ENCODE peak calls at places on chromosomes 12 and 14, in ten cellular contexts. One of them, this sample, is unnamed.

GRCh38 chr12:62519043-62519442 is 52.4 kb downstream of the MON2 start:
- DNase-seq in Peyer's patch: no peak
- DNase-seq in IMR-90: no peak
- DNase-seq in ovary: no peak
- DNase-seq in tibial artery: peak; percentile 71
- DNase-seq in H1: no peak
- DNase-seq in hepatocyte: no peak
- DNase-seq in upper lobe of right lung: no peak
- DNase-seq in PC-3: no peak
- DNase-seq in body of pancreas: no peak
- DNase-seq in this sample: peak; percentile 54

GRCh38 chr12:70756118-70756517 is 118.9 kb upstream of the PTPRB start:
- DNase-seq in Peyer's patch: no peak
- DNase-seq in IMR-90: peak; percentile 20
- DNase-seq in ovary: no peak
- DNase-seq in tibial artery: no peak
- DNase-seq in H1: no peak
- DNase-seq in hepatocyte: peak; percentile 70
- DNase-seq in upper lobe of right lung: no peak
- DNase-seq in PC-3: peak; percentile 92
- DNase-seq in body of pancreas: no peak
- DNase-seq in this sample: no peak

GRCh38 chr14:100781952-100782351 is 44.0 kb upstream of the MEG3 start:
- DNase-seq in Peyer's patch: no peak
- DNase-seq in IMR-90: no peak
- DNase-seq in ovary: no peak
- DNase-seq in tibial artery: peak; percentile 44
- DNase-seq in H1: no peak
- DNase-seq in hepatocyte: no peak
- DNase-seq in upper lobe of right lung: no peak
- DNase-seq in PC-3: no peak
- DNase-seq in body of pancreas: no peak
- DNase-seq in this sample: no peak

GRCh38 chr12:50677858-50678257 is 86.0 kb upstream of the ATF1 start:
- DNase-seq in Peyer's patch: no peak
- DNase-seq in IMR-90: peak; percentile 57
- DNase-seq in ovary: no peak
- DNase-seq in tibial artery: no peak
- DNase-seq in H1: no peak
- DNase-seq in hepatocyte: no peak
- DNase-seq in upper lobe of right lung: no peak
- DNase-seq in PC-3: peak; percentile 93
- DNase-seq in body of pancreas: peak; percentile 4
- DNase-seq in this sample: no peak

GRCh38 chr12:116370004-116370404 is 92.5 kb upstream of the MED13L start:
- DNase-seq in Peyer's patch: no peak
- DNase-seq in IMR-90: peak; percentile 83
- DNase-seq in ovary: no peak
- DNase-seq in tibial artery: no peak
- DNase-seq in H1: no peak
- DNase-seq in hepatocyte: no peak
- DNase-seq in upper lobe of right lung: no peak
- DNase-seq in PC-3: no peak
- DNase-seq in body of pancreas: peak; percentile 20
- DNase-seq in this sample: no peak

GRCh38 chr12:117966511-117966910 is 2.3 kb downstream of the KSR2 start:
- DNase-seq in Peyer's patch: no peak
- DNase-seq in IMR-90: no peak
- DNase-seq in ovary: no peak
- DNase-seq in tibial artery: no peak
- DNase-seq in H1: no peak
- DNase-seq in hepatocyte: no peak
- DNase-seq in upper lobe of right lung: no peak
- DNase-seq in PC-3: no peak
- DNase-seq in body of pancreas: no peak
- DNase-seq in this sample: no peak

GRCh38 chr12:11827096-11827841 is 177.8 kb downstream of the ETV6 start:
- DNase-seq in Peyer's patch: no peak
- DNase-seq in IMR-90: no peak
- DNase-seq in ovary: no peak
- DNase-seq in tibial artery: no peak
- DNase-seq in H1: no peak
- DNase-seq in hepatocyte: peak; percentile 46
- DNase-seq in upper lobe of right lung: no peak
- DNase-seq in PC-3: no peak
- DNase-seq in body of pancreas: peak; percentile 61
- DNase-seq in this sample: no peak

GRCh38 chr12:1351926-1352325 is 242.5 kb downstream of the FBXL14 start:
- DNase-seq in Peyer's patch: no peak
- DNase-seq in IMR-90: peak; percentile 48
- DNase-seq in ovary: no peak
- DNase-seq in tibial artery: no peak
- DNase-seq in H1: no peak
- DNase-seq in hepatocyte: no peak
- DNase-seq in upper lobe of right lung: no peak
- DNase-seq in PC-3: no peak
- DNase-seq in body of pancreas: no peak
- DNase-seq in this sample: no peak

GRCh38 chr12:107642240-107642639 is 43.4 kb upstream of the PWP1 start:
- DNase-seq in Peyer's patch: no peak
- DNase-seq in IMR-90: no peak
- DNase-seq in ovary: no peak
- DNase-seq in tibial artery: peak; percentile 15
- DNase-seq in H1: no peak
- DNase-seq in hepatocyte: no peak
- DNase-seq in upper lobe of right lung: no peak
- DNase-seq in PC-3: no peak
- DNase-seq in body of pancreas: no peak
- DNase-seq in this sample: no peak

GRCh38 chr14:75941030-75941429 is 40.8 kb downstream of the TGFB3 start:
- DNase-seq in Peyer's patch: no peak
- DNase-seq in IMR-90: peak; percentile 17
- DNase-seq in ovary: no peak
- DNase-seq in tibial artery: no peak
- DNase-seq in H1: no peak
- DNase-seq in hepatocyte: no peak
- DNase-seq in upper lobe of right lung: no peak
- DNase-seq in PC-3: no peak
- DNase-seq in body of pancreas: peak; percentile 15
- DNase-seq in this sample: no peak

GRCh38 chr12:2411586-2412304 is 359.0 kb downstream of the CACNA1C start:
- DNase-seq in Peyer's patch: no peak
- DNase-seq in IMR-90: no peak
- DNase-seq in ovary: no peak
- DNase-seq in tibial artery: peak; percentile 39
- DNase-seq in H1: no peak
- DNase-seq in hepatocyte: no peak
- DNase-seq in upper lobe of right lung: peak; percentile 45
- DNase-seq in PC-3: no peak
- DNase-seq in body of pancreas: no peak
- DNase-seq in this sample: no peak

GRCh38 chr12:104207416-104207941 is 8.1 kb upstream of the TXNRD1 start:
- DNase-seq in Peyer's patch: no peak
- DNase-seq in IMR-90: peak; percentile 27
- DNase-seq in ovary: no peak
- DNase-seq in tibial artery: no peak
- DNase-seq in H1: no peak
- DNase-seq in hepatocyte: no peak
- DNase-seq in upper lobe of right lung: no peak
- DNase-seq in PC-3: no peak
- DNase-seq in body of pancreas: no peak
- DNase-seq in this sample: no peak

GRCh38 chr12:95796225-95796981 is 5.8 kb upstream of the NTN4 start:
- DNase-seq in Peyer's patch: no peak
- DNase-seq in IMR-90: no peak
- DNase-seq in ovary: no peak
- DNase-seq in tibial artery: no peak
- DNase-seq in H1: no peak
- DNase-seq in hepatocyte: no peak
- DNase-seq in upper lobe of right lung: no peak
- DNase-seq in PC-3: peak; percentile 75
- DNase-seq in body of pancreas: no peak
- DNase-seq in this sample: no peak

GRCh38 chr12:2358986-2359658 is 306.3 kb downstream of the CACNA1C start:
- DNase-seq in Peyer's patch: no peak
- DNase-seq in IMR-90: no peak
- DNase-seq in ovary: no peak
- DNase-seq in tibial artery: no peak
- DNase-seq in H1: no peak
- DNase-seq in hepatocyte: no peak
- DNase-seq in upper lobe of right lung: no peak
- DNase-seq in PC-3: no peak
- DNase-seq in body of pancreas: no peak
- DNase-seq in this sample: no peak

GRCh38 chr12:121812320-121812871 is 8.6 kb downstream of the SETD1B start:
- DNase-seq in Peyer's patch: peak; percentile 84
- DNase-seq in IMR-90: peak; percentile 64
- DNase-seq in ovary: peak; percentile 64
- DNase-seq in tibial artery: peak; percentile 85
- DNase-seq in H1: no peak
- DNase-seq in hepatocyte: peak; percentile 87
- DNase-seq in upper lobe of right lung: peak; percentile 90
- DNase-seq in PC-3: peak; percentile 69
- DNase-seq in body of pancreas: peak; percentile 84
- DNase-seq in this sample: peak; percentile 83

GRCh38 chr14:50944647-50945413 is 547 bp upstream of the PYGL start:
- DNase-seq in Peyer's patch: peak; percentile 55
- DNase-seq in IMR-90: peak; percentile 35
- DNase-seq in ovary: no peak
- DNase-seq in tibial artery: peak; percentile 79
- DNase-seq in H1: no peak
- DNase-seq in hepatocyte: peak; percentile 54
- DNase-seq in upper lobe of right lung: peak; percentile 79
- DNase-seq in PC-3: peak; percentile 84
- DNase-seq in body of pancreas: peak; percentile 42
- DNase-seq in this sample: peak; percentile 52

GRCh38 chr14:67579636-67580035 is 20.4 kb downstream of the PIGH start:
- DNase-seq in Peyer's patch: peak; percentile 42
- DNase-seq in IMR-90: no peak
- DNase-seq in ovary: no peak
- DNase-seq in tibial artery: peak; percentile 55
- DNase-seq in H1: no peak
- DNase-seq in hepatocyte: no peak
- DNase-seq in upper lobe of right lung: no peak
- DNase-seq in PC-3: no peak
- DNase-seq in body of pancreas: no peak
- DNase-seq in this sample: no peak

GRCh38 chr12:49357099-49357678 is 10.1 kb upstream of the SPATS2 start:
- DNase-seq in Peyer's patch: no peak
- DNase-seq in IMR-90: peak; percentile 75
- DNase-seq in ovary: no peak
- DNase-seq in tibial artery: no peak
- DNase-seq in H1: no peak
- DNase-seq in hepatocyte: peak; percentile 37
- DNase-seq in upper lobe of right lung: no peak
- DNase-seq in PC-3: peak; percentile 85
- DNase-seq in body of pancreas: no peak
- DNase-seq in this sample: no peak
- TF ChIP-seq CTCF in Peyer's patch: peak; percentile 42
- TF ChIP-seq CTCF in IMR-90: peak; percentile 63
- TF ChIP-seq CTCF in ovary: peak; percentile 24
- TF ChIP-seq CTCF in tibial artery: peak; percentile 43
- TF ChIP-seq CTCF in H1: no peak
- TF ChIP-seq CTCF in hepatocyte: peak; percentile 56
- TF ChIP-seq CTCF in upper lobe of right lung: peak; percentile 47
- TF ChIP-seq CTCF in PC-3: peak; percentile 71
- TF ChIP-seq CTCF in body of pancreas: peak; percentile 39
- TF ChIP-seq CTCF in this sample: peak; percentile 48

DNA sequence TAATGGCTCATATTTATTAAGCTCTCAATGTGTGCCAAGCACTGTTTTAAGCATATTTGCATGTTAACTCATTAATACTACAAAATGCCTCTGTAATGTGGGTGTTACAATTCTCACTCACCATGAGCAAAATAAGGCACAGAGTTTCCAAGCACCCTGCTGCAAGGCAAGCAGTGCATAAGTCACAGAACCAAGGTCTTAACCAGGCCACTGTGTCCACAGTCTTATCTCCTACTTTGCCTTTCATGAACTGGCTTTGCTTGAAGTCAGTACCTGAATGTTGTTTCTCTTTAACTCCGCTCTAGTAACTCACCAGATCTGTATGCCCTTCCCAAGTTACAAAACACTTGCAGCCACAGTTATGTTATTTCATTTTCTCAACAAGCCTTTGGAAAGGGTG is 1372.7 kb downstream of the AACS start:
- DNase-seq in Peyer's patch: no peak
- DNase-seq in IMR-90: no peak
- DNase-seq in ovary: no peak
- DNase-seq in tibial artery: no peak
- DNase-seq in H1: no peak
- DNase-seq in hepatocyte: no peak
- DNase-seq in upper lobe of right lung: no peak
- DNase-seq in PC-3: no peak
- DNase-seq in body of pancreas: peak; percentile 55
- DNase-seq in this sample: no peak
- H3K9me3 ChIP-seq in Peyer's patch: no peaks in the 10 kb centered on the region
- H3K9me3 ChIP-seq in IMR-90: peaks cover 16% of the 10 kb centered on the region
- H3K9me3 ChIP-seq in ovary: no peaks in the 10 kb centered on the region
- H3K9me3 ChIP-seq in tibial artery: no peaks in the 10 kb centered on the region
- H3K9me3 ChIP-seq in H1: no peaks in the 10 kb centered on the region
- H3K9me3 ChIP-seq in hepatocyte: no peaks in the 10 kb centered on the region
- H3K9me3 ChIP-seq in upper lobe of right lung: no peaks in the 10 kb centered on the region
- H3K9me3 ChIP-seq in PC-3: no peaks in the 10 kb centered on the region
- H3K9me3 ChIP-seq in body of pancreas: no peaks in the 10 kb centered on the region
- H3K9me3 ChIP-seq in this sample: no peaks in the 10 kb centered on the region

GRCh38 chr12:32894566-32894965 is 2.0 kb downstream of the PKP2 start:
- DNase-seq in Peyer's patch: no peak
- DNase-seq in IMR-90: no peak
- DNase-seq in ovary: no peak
- DNase-seq in tibial artery: no peak
- DNase-seq in H1: no peak
- DNase-seq in hepatocyte: no peak
- DNase-seq in upper lobe of right lung: no peak
- DNase-seq in PC-3: no peak
- DNase-seq in body of pancreas: no peak
- DNase-seq in this sample: no peak
- H3K4me3 ChIP-seq in Peyer's patch: no peak overlapping the region
- H3K4me3 ChIP-seq in IMR-90: no peak overlapping the region
- H3K4me3 ChIP-seq in ovary: peak overlapping the region; percentile 8
- H3K4me3 ChIP-seq in tibial artery: no peak overlapping the region
- H3K4me3 ChIP-seq in H1: no peak overlapping the region
- H3K4me3 ChIP-seq in hepatocyte: peak overlapping the region; percentile 72
- H3K4me3 ChIP-seq in upper lobe of right lung: no peak overlapping the region
- H3K4me3 ChIP-seq in PC-3: no peak overlapping the region
- H3K4me3 ChIP-seq in body of pancreas: no peak overlapping the region
- H3K4me3 ChIP-seq in this sample: peak overlapping the region; percentile 81

DNA sequence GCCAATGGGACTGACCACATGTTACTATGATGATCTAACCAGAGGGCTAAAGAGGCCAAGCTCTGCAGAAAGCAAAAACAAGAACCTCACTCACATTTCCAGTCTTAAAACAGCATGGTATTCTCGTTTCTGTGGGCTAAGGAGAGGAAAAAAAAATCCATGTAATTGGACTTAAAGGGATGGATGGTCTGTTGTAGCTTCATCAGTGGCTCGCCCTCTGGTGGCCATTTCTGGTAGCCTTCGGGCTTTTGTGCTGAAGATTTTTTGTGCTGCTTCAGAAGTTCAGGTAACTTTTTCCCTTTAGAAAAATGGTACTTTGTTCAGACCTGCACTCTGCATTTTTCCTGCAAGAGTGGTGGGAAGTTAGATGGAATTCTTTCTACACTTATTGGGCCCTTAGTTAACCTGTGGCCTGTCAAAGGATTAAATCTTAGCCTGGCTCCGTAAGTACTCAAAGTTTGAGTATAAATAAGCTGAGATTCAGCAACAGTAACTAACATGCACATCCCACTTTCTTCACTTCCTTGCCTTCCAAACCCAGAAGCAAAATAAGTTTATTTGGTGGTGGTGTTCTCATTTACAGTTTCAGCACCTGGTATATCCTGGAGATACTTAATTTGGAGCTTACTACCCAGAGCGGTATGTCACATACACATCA is 22.3 kb downstream of the DCAF4 start:
- DNase-seq in Peyer's patch: peak; percentile 89
- DNase-seq in IMR-90: peak; percentile 70
- DNase-seq in ovary: peak; percentile 67
- DNase-seq in tibial artery: peak; percentile 79
- DNase-seq in H1: no peak
- DNase-seq in hepatocyte: peak; percentile 79
- DNase-seq in upper lobe of right lung: peak; percentile 76
- DNase-seq in PC-3: peak; percentile 86
- DNase-seq in body of pancreas: peak; percentile 63
- DNase-seq in this sample: peak; percentile 59
- TF ChIP-seq CTCF in Peyer's patch: peak; percentile 88
- TF ChIP-seq CTCF in IMR-90: peak; percentile 86
- TF ChIP-seq CTCF in ovary: peak; percentile 64
- TF ChIP-seq CTCF in tibial artery: peak; percentile 76
- TF ChIP-seq CTCF in H1: peak; percentile 67
- TF ChIP-seq CTCF in hepatocyte: peak; percentile 80
- TF ChIP-seq CTCF in upper lobe of right lung: peak; percentile 89
- TF ChIP-seq CTCF in PC-3: peak; percentile 99
- TF ChIP-seq CTCF in body of pancreas: peak; percentile 72
- TF ChIP-seq CTCF in this sample: peak; percentile 93